ENCODE peak calls at places on chromosomes 5 and 9, in five cellular contexts. V is aorta, J is suprapubic skin, H is iPS DF 6.9, O is mammary epithelial cell. D is an unnamed sample.

GRCh38 chr9:30677256-30677655 is 1707.2 kb upstream of the ACO1 start:
- DNase-seq in V (no peak), J (no peak), H (no peak), O (no peak), D (no peak)

GRCh38 chr9:123250504-123250903 is 17.9 kb downstream of the STRBP start:
- DNase-seq in V (no peak), J (no peak), H (no peak), O (no peak), D (no peak)

GRCh38 chr9:135990468-135991429 is 29.6 kb upstream of the UBAC1 start:
- DNase-seq in V (no peak), J (no peak), H (peak), O (peak), D (peak)

GRCh38 chr9:125525846-125526619 is 181.0 kb downstream of the MAPKAP1 start:
- DNase-seq in V (no peak), J (no peak), H (no peak), O (no peak), D (no peak)

GRCh38 chr9:126556560-126557250 is 57.0 kb upstream of the LMX1B start:
- DNase-seq in V (no peak), J (no peak), H (no peak), O (no peak), D (no peak)

GRCh38 chr5:757931-758697 is 26.4 kb downstream of the ZDHHC11B start:
- DNase-seq in V (peak), J (peak), H (no peak), O (no peak), D (no peak)

GRCh38 chr5:158560170-158560569 is 539.5 kb downstream of the EBF1 start:
- DNase-seq in V (no peak), J (no peak), H (no peak), O (peak), D (peak)

GRCh38 chr5:68214472-68215207 is 916 bp upstream of the PIK3R1 start:
- DNase-seq in V (no peak), J (no peak), H (no peak), O (no peak), D (peak)

GRCh38 chr5:93926831-93927600 is 185.6 kb upstream of the POU5F2 start:
- DNase-seq in V (no peak), J (no peak), H (no peak), O (no peak), D (no peak)

GRCh38 chr9:79387091-79387490 is 184.7 kb upstream of the TLE4 start:
- DNase-seq in V (no peak), J (no peak), H (no peak), O (no peak), D (no peak)

GRCh38 chr5:143887901-143888648 is 76.1 kb downstream of the HMHB1 start:
- DNase-seq in V (no peak), J (no peak), H (no peak), O (no peak), D (no peak)

GRCh38 chr9:3459076-3459475 is 66.7 kb downstream of the RFX3 start:
- DNase-seq in V (no peak), J (no peak), H (no peak), O (no peak), D (no peak)

GRCh38 chr5:126531543-126532120 is 63.4 kb downstream of the ALDH7A1 start:
- DNase-seq in V (no peak), J (no peak), H (no peak), O (peak), D (no peak)

GRCh38 chr9:95641591-95641990 is 124.8 kb upstream of the PTCH1 start:
- DNase-seq in V (no peak), J (no peak), H (no peak), O (no peak), D (no peak)

GRCh38 chr5:135333737-135334515 is 65.1 kb downstream of the MACROH2A1 start:
- DNase-seq in V (no peak), J (no peak), H (no peak), O (no peak), D (no peak)

GRCh38 chr9:137063311-137064026 is 6.9 kb downstream of the SAPCD2 start:
- DNase-seq in V (no peak), J (no peak), H (no peak), O (no peak), D (no peak)

GRCh38 chr5:141951341-141951781 is 6.6 kb downstream of the PCDH12 start:
- DNase-seq in V (no peak), J (no peak), H (no peak), O (no peak), D (peak)

GRCh38 chr9:96318921-96319560 is 17.1 kb upstream of the HSD17B3 start:
- DNase-seq in V (no peak), J (no peak), H (no peak), O (no peak), D (no peak)

GRCh38 chr5:12332480-12332879 is 428.2 kb upstream of the CTNND2 start:
- DNase-seq in V (no peak), J (no peak), H (no peak), O (no peak), D (no peak)

GRCh38 chr5:90227688-90228087 is 181.9 kb downstream of the CETN3 start:
- DNase-seq in V (peak), J (no peak), H (no peak), O (no peak), D (no peak)

GRCh38 chr5:1437452-1437851 is 7.8 kb downstream of the SLC6A3 start:
- DNase-seq in V (no peak), J (no peak), H (no peak), O (peak), D (peak)

GRCh38 chr9:14340536-14340935 is 26.6 kb upstream of the NFIB start:
- DNase-seq in V (no peak), J (no peak), H (no peak), O (no peak), D (no peak)

GRCh38 chr5:120502531-120502930 is 38.4 kb downstream of the PRR16 start:
- DNase-seq in V (no peak), J (no peak), H (no peak), O (no peak), D (no peak)

GRCh38 chr9:76510041-76510440 is 51.1 kb downstream of the GCNT1 start:
- DNase-seq in V (no peak), J (no peak), H (no peak), O (no peak), D (no peak)

GRCh38 chr5:118070041-118070440 is 918.3 kb downstream of the DTWD2 start:
- DNase-seq in V (no peak), J (no peak), H (no peak), O (no peak), D (no peak)

GRCh38 chr9:69961834-69962233 is 81.8 kb upstream of the MAMDC2 start:
- DNase-seq in V (no peak), J (no peak), H (no peak), O (peak), D (peak)

DNA sequence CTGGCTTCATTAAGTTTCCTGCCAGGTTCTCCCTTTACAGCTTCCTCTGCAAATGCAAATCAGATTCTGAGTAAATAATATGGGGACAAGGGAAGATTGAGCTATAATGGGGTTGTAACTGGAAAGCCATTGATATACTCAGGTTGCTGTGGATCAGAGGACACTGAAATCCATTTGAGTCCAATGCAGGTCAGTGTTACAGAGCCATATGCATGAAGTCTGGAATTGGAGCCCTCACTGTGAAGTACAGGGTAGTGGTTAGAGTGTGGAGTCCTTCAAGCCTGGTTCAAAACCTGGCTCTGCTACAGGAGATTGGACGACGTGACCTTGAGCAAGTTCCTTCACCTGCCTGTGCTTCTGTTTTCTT is 48.7 kb downstream of the TIMD4 start:
- DNase-seq in V (no peak), J (no peak), H (peak), O (no peak), D (no peak)
- H3K27ac ChIP-seq in V (no peak), J (no peak), H (peak), O (no peak), D (no peak)

GRCh38 chr5:133385346-133385745 is 227.0 kb downstream of the FSTL4 start:
- DNase-seq in V (peak), J (peak), H (no peak), O (no peak), D (no peak)
- H3K27ac ChIP-seq in V (no peak), J (no peak), H (no peak), O (no peak), D (no peak)

GRCh38 chr5:56565693-56566092 is 249.7 kb upstream of the MAP3K1 start:
- DNase-seq in V (no peak), J (no peak), H (no peak), O (no peak), D (no peak)
- H3K27ac ChIP-seq in V (no peak), J (no peak), H (no peak), O (no peak), D (no peak)

GRCh38 chr5:92390657-92391056 is 1007.5 kb upstream of the ARRDC3 start:
- DNase-seq in V (no peak), J (no peak), H (no peak), O (no peak), D (no peak)

DNA sequence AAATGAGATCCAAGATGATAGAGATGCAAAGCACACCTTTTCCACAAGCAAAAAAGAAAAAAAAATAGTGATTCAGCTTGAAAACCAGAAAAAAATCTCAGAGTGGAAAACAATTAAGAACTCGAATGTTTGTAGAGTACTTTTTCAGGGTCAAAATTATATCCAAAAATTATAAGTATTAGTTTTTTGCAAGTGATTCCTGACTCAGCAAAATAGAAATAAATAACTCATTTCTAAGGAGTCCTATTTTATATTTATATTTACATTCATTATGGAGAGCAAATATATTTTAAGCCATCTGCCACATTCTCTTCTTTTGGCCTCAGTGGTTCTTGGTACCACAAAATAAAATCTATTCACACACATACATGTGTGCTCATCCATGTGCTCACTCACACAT is 1011.8 kb upstream of the ARRDC3 start:
- DNase-seq in V (no peak), J (no peak), H (no peak), O (no peak), D (no peak)
- H3K27ac ChIP-seq in V (no peak), J (no peak), H (no peak), O (no peak), D (no peak)

DNA sequence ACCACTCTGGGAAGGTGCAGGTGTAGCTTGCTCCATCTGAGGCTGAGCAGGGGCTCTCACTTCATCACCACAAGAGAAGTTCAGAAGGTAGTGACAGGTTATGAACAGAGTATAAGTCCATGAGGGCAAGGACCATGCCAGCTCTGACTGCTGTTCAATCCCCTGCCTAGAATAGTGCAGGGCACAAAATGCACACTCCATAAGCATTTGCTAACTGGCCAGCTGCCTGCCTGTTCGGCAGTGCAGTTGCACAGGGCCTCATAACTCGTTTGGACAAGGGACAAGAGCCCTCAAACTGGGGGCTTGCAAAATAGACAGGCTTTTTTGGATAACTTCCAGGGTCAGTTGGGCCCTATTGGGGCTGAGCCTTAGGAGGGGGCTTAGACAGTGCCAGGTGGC is 21.1 kb downstream of the SPARC start:
- DNase-seq in V (no peak), J (no peak), H (no peak), O (no peak), D (no peak)
- H3K27ac ChIP-seq in V (no peak), J (peak), H (no peak), O (no peak), D (peak)

DNA sequence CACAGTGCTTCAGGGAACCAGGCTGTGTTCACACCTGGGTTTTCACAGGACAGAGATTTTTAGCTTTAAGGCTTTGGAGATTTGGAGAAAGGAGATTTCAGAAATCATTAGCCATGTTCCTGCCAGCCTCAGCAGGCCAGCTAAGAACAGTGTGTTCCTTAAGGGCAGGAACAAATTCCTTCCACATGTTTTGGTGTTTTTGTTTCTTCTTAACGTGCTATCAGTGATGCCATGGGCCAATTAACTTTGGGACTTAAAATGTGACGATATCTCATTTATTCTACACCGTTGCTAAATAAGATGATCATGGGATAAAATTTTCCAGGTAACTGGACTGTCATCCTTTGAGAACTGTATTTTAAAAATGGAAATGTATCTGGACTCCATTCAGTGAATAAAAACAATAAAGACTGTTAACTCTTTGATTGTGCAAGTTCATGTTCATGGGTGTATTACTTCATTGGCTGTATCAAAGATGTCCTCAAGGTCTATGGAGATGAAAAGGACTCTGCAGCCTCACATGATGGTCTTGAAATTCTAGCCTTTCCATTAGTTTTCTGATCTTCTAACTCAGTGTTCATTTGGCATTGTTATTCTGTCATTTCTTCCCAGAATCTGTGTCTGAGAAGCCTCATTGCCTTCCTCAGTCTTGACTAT is 72.3 kb downstream of the ZNF366 start:
- DNase-seq in V (no peak), J (no peak), H (no peak), O (no peak), D (no peak)
- H3K27ac ChIP-seq in V (peak), J (peak), H (no peak), O (no peak), D (no peak)

GRCh38 chr5:177355868-177356168 is 1.9 kb upstream of the RGS14 start:
- DNase-seq in V (no peak), J (no peak), H (no peak), O (no peak), D (no peak)

GRCh38 chr5:177357459-177358332 is at the start of gene RGS14:
- DNase-seq in V (peak), J (no peak), H (no peak), O (peak), D (peak)

GRCh38 chr5:177355162-177355867 is 2.4 kb upstream of the RGS14 start:
- DNase-seq in V (no peak), J (no peak), H (no peak), O (no peak), D (no peak)

GRCh38 chr5:177358333-177358939 is 712 bp downstream of the RGS14 start:
- DNase-seq in V (no peak), J (no peak), H (no peak), O (no peak), D (no peak)

GRCh38 chr5:177356756-177357458 is 817 bp upstream of the RGS14 start:
- DNase-seq in V (no peak), J (no peak), H (no peak), O (no peak), D (no peak)
- H3K27ac ChIP-seq in V (no peak), J (no peak), H (no peak), O (no peak), D (peak)

DNA sequence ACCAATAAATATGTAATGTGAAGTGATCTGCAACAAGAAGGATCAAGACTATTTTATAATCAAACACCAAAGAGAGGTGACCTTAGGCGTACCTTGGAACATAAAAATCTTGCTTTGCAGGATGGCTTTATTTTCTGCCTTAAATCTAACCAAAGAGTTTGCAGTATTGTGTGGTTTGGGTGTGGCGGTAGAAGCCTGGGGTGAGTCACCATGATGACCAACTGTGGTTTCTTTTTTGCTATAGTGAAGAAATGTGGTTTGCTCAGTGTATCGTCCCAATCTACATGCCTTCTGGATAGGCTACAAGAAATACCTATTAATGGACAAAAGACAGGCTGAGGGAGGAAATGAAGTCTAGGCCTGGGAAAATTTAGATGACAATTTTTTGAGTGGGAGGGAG is 5.1 kb upstream of the CAST start:
- DNase-seq in V (no peak), J (no peak), H (no peak), O (peak), D (peak)
- H3K27ac ChIP-seq in V (no peak), J (peak), H (no peak), O (peak), D (no peak)

DNA sequence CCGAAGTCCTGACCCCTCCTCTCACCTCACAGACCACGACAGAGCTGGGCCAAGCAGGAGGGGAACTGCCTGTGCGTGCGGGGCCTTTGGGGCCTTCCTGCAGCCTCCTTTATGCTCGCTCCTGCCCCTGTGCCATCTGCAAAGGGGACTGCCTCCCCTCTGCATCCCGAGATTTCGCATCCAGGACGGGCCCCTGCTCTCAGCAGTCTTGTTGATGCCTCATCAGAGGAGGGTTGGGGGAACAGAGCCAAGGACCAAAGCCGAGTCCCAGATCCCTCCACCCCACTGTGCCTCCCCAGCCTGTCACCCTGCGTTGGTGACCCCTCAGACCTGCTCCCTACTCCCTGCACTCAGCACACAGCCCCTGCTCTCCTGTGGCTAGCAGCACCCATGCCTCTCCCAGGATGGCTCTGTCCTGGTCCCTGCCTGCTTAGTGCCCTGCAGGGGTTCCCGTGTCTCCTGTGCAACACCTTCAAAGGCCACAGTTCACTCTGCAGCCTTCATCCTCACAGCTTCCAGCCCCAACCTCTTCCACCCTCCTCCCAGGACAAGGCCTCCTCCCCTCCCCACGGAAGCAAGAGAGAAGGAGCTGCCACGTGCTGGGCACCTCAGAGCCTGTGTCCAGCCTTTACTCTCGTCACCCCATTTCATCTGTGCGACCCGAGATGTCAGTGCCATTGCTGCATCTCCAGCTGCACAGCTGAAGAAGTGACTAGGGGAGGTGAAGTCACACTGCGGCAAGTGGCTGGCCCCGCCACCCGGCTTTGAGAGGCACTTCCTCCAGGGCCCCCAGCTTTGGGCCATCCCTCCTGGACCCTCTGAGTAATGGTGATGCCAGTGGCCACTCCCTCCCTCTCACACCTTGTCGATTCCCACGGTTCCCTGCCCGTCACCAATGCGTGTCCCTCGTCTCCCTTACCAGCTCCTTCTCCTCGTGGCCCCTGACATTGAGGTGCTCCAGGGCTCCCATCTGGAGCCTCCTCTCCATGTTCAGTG is 62.6 kb upstream of the LRRTM2 start:
- DNase-seq in V (no peak), J (no peak), H (no peak), O (no peak), D (no peak)
- H3K27ac ChIP-seq in V (no peak), J (no peak), H (no peak), O (no peak), D (peak)